ENCODE peak calls at places on chromosomes 13 and 19, in five cellular contexts. K, X, Z, D and H are unnamed samples.
A peak's percentile ranks its signal among the peaks of the same experiment; 100 is the strongest.

GRCh38 chr19:46919324-46919723 is 58.5 kb downstream of the ARHGAP35 start:
- DNase-seq in Z (no peak), K (peak; percentile 71), X (no peak), D (peak; percentile 26), H (no peak)

GRCh38 chr19:45670670-45671453 is 2.8 kb downstream of the GIPR start:
- DNase-seq in X (peak; percentile 96), D (peak; percentile 50), Z (peak; percentile 72), K (peak; percentile 88), H (peak; percentile 83)

GRCh38 chr13:97567510-97568243 is 133.7 kb downstream of the RAP2A start:
- DNase-seq in X (peak; percentile 45), Z (no peak), K (peak; percentile 29), D (no peak), H (no peak)

GRCh38 chr13:93496985-93497673 is 270.5 kb downstream of the GPC6 start:
- DNase-seq in K (no peak), X (no peak), D (no peak), Z (no peak), H (no peak)

GRCh38 chr13:95367309-95367843 is 66.1 kb upstream of the ABCC4 start:
- DNase-seq in X (no peak), D (no peak), Z (no peak), K (no peak), H (no peak)

GRCh38 chr19:55255618-55256423 is 3.0 kb downstream of the PPP6R1 start:
- DNase-seq in K (peak; percentile 36), D (peak; percentile 56), Z (peak; percentile 27), X (no peak), H (no peak)

GRCh38 chr13:106393776-106394175 is 141.7 kb downstream of the EFNB2 start:
- DNase-seq in X (no peak), D (no peak), K (peak; percentile 45), Z (no peak), H (no peak)

GRCh38 chr13:76266566-76266965 is 619.6 kb downstream of the KCTD12 start:
- DNase-seq in D (no peak), Z (no peak), X (no peak), K (no peak), H (no peak)

GRCh38 chr19:14582894-14583340 is at the start of gene CLEC17A:
- DNase-seq in K (no peak), Z (no peak), D (no peak), X (no peak), H (no peak)

GRCh38 chr19:11659612-11660011 is 62.3 kb downstream of the ZNF627 start:
- DNase-seq in D (no peak), Z (no peak), X (no peak), K (peak; percentile 36), H (no peak)

GRCh38 chr19:12574036-12574435 is 22.8 kb upstream of the ZNF564 start:
- DNase-seq in Z (no peak), K (no peak), X (no peak), D (no peak), H (no peak)

GRCh38 chr19:6767357-6768235 is at the start of gene SH2D3A:
- DNase-seq in X (peak; percentile 98), Z (peak; percentile 7), K (peak; percentile 42), D (peak; percentile 94), H (peak; percentile 6)

GRCh38 chr13:42420304-42420703 is 148.4 kb downstream of the AKAP11 start:
- DNase-seq in K (no peak), X (no peak), D (peak; percentile 64), Z (no peak), H (no peak)

GRCh38 chr13:85798999-85799646 is at the start of gene SLITRK6:
- DNase-seq in Z (peak; percentile 11), K (peak; percentile 51), D (no peak), X (peak; percentile 35), H (no peak)

GRCh38 chr13:112179421-112179820 is 112.5 kb downstream of the SOX1 start:
- DNase-seq in X (no peak), D (no peak), Z (no peak), K (no peak), H (no peak)

GRCh38 chr13:49586717-49587116 is 1.4 kb upstream of the RCBTB1 start:
- DNase-seq in Z (no peak), D (no peak), X (no peak), K (no peak), H (no peak)

GRCh38 chr13:25683056-25683455 is 311.3 kb downstream of the ATP8A2 start:
- DNase-seq in K (no peak), D (no peak), X (no peak), Z (no peak), H (no peak)

GRCh38 chr13:112877066-112877465 is 91.9 kb upstream of the MCF2L start:
- DNase-seq in K (no peak), D (no peak), X (no peak), Z (no peak), H (no peak)

GRCh38 chr13:39684531-39685137 is 29.2 kb downstream of the COG6 start:
- DNase-seq in X (no peak), K (peak; percentile 51), Z (no peak), D (no peak), H (no peak)

GRCh38 chr13:109945206-109945960 is 159.0 kb upstream of the IRS2 start:
- DNase-seq in K (peak; percentile 92), D (no peak), X (no peak), Z (no peak), H (no peak)

GRCh38 chr13:24605923-24606372 is 74.3 kb upstream of the ATP12A start:
- DNase-seq in D (no peak), X (no peak), Z (no peak), K (peak; percentile 19), H (no peak)

GRCh38 chr19:16888629-16889371 is at the start of gene F2RL3:
- DNase-seq in D (no peak), Z (no peak), X (no peak), K (peak; percentile 63), H (no peak)

GRCh38 chr19:9860407-9860806 is 25.3 kb downstream of the PIN1 start:
- DNase-seq in X (no peak), D (no peak), Z (no peak), K (no peak), H (no peak)

GRCh38 chr13:73401769-73402168 is 343.0 kb downstream of the KLF5 start:
- DNase-seq in D (no peak), K (peak; percentile 3), X (no peak), Z (no peak), H (no peak)